ENCODE peak calls at places on chromosome 5, in seven cellular contexts. V is fibroblast of the aortic adventitia; Q is CD8-positive, alpha-beta T cell; Y is fibroblast of pulmonary artery; U is psoas muscle; L is HFF-Myc; M is PC-3. A is an unnamed sample.

GRCh38 chr5:178554311-178554710 is 35.9 kb downstream of the COL23A1 start:
- DNase-seq in V (no peak), Q (no peak), Y (no peak), U (no peak), L (no peak), M (no peak), A (no peak)

GRCh38 chr5:131488463-131488862 is 146.6 kb downstream of the RAPGEF6 start:
- DNase-seq in V (peak), Q (no peak), Y (peak), U (no peak), L (no peak), M (no peak), A (peak)

GRCh38 chr5:118224546-118224945 is 763.8 kb downstream of the DTWD2 start:
- DNase-seq in V (no peak), Q (no peak), Y (peak), U (no peak), L (peak), M (no peak), A (no peak)

GRCh38 chr5:72451771-72452505 is 55.3 kb downstream of the ZNF366 start:
- DNase-seq in V (peak), Q (no peak), Y (peak), U (peak), L (no peak), M (peak), A (peak)

GRCh38 chr5:96896806-96897205 is 20.5 kb downstream of the ERAP2 start:
- DNase-seq in V (no peak), Q (no peak), Y (no peak), U (no peak), L (no peak), M (no peak), A (no peak)

GRCh38 chr5:109247943-109248342 is 161.8 kb downstream of the PJA2 start:
- DNase-seq in V (no peak), Q (no peak), Y (no peak), U (no peak), L (no peak), M (no peak), A (no peak)

GRCh38 chr5:87308024-87308423 is 40.3 kb downstream of the RASA1 start:
- DNase-seq in V (no peak), Q (no peak), Y (no peak), U (no peak), L (no peak), M (no peak), A (no peak)

GRCh38 chr5:137641148-137641547 is 94.7 kb downstream of the KLHL3 start:
- DNase-seq in V (no peak), Q (no peak), Y (no peak), U (no peak), L (no peak), M (peak), A (no peak)

GRCh38 chr5:146962801-146963355 is 84.3 kb upstream of the PPP2R2B start:
- DNase-seq in V (peak), Q (no peak), Y (peak), U (no peak), L (no peak), M (peak), A (peak)

GRCh38 chr5:115838885-115839518 is 2.4 kb downstream of the ATG12 start:
- DNase-seq in V (peak), Q (no peak), Y (peak), U (no peak), L (no peak), M (peak), A (peak)

GRCh38 chr5:962801-963200 is 45.8 kb upstream of the NKD2 start:
- DNase-seq in V (no peak), Q (no peak), Y (no peak), U (no peak), L (no peak), M (no peak), A (no peak)

GRCh38 chr5:83471405-83472212 is at the start of gene VCAN:
- DNase-seq in V (peak), Q (no peak), Y (peak), U (peak), L (no peak), M (peak), A (peak)
- H3K4me3 ChIP-seq in V (peak), Q (no peak), Y (peak), U (peak), L (peak), M (peak), A (peak)

GRCh38 chr5:60590172-60590571 is 109.8 kb downstream of the DEPDC1B start:
- DNase-seq in V (no peak), Q (no peak), Y (no peak), U (no peak), L (no peak), M (no peak), A (no peak)
- TF ChIP-seq CTCF in V (no peak), Q (no peak), Y (no peak), U (no peak), L (no peak), M (no peak), A (no peak)

DNA sequence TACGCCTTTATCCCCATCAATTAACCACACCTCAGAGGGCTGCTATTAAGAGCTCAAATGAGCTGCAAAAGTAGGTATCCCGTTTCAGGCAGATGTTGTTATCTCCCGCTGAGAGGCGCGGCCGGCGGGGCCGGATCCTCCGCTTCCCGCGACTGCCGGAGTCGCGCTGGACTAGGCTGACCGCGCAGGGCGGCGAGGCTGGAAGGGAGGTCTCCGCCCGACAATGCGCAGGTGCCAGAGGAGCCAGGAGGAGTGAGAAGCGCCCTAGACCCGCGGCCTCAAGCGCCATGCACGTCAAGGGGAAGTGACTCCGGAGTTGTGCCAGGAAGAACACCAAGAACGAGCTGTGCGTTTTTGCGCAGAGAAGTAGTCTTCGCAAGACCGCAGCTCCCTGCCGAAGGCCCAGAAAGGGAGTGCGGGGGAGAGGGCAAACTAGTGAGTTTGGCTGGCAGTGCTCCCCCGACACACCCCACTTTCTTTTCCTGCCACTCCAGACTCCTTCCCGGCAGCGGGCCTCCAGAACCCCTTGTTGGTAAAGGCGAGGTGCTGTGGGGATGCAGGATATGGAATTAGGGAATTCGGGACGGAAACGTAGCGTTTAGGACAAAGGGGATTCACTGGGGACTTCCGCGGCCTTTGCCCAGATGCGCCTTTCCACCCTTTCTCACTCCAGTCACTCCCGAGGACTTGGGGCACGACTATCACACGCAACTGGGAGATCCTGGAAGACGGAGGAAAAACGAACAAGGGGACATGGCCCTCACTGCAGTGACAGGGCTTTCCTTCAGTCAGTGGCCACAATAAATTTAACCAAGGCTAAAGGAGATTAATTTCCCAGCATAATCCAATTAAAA is 8.0 kb downstream of the NR2F1-AS1 start:
- DNase-seq in V (peak), Q (no peak), Y (peak), U (no peak), L (no peak), M (no peak), A (peak)
- H3K4me3 ChIP-seq in V (peak), Q (no peak), Y (peak), U (peak), L (no peak), M (no peak), A (no peak)

DNA sequence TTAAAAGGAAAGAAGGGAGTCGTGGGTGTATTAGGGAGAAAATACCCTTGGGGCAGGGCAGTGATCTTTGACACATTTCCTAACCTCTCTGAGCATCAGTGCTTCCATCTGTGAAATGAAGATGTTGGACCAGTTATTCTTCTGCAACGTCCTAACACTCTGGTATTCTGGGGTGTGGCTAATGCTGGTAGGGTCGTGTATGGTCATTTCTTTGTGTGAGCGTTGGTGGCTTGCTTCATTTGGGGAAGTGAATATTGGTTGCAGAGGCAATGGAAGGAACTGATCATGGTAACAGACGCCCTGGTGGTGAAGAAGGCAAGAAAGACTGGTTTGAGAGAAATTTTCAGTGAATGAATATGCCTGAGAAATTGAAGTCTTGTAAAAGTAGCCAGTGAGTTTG is 67.9 kb upstream of the TTC23L start:
- DNase-seq in V (no peak), Q (no peak), Y (no peak), U (no peak), L (no peak), M (no peak), A (no peak)
- TF ChIP-seq CTCF in V (no peak), Q (no peak), Y (no peak), U (no peak), L (no peak), M (no peak), A (no peak)